ENCODE peak calls at places on chromosomes 2 and 18, in four cellular contexts. G, F, M and N are unnamed samples.

GRCh38 chr2:102046135-102046901 is 54.6 kb downstream of the IL1R2 start:
- DNase-seq in M (no peak), F (peak; percentile 39), G (peak; percentile 65), N (no peak)

GRCh38 chr2:160294889-160295288 is 94.8 kb upstream of the ITGB6 start:
- DNase-seq in F (no peak), M (no peak), G (no peak), N (no peak)

GRCh38 chr2:88590998-88591613 is 36.2 kb downstream of the EIF2AK3 start:
- DNase-seq in F (peak; percentile 48), M (peak; percentile 61), G (no peak), N (no peak)

GRCh38 chr18:45590546-45590945 is 24.7 kb upstream of the SLC14A2 start:
- DNase-seq in G (peak; percentile 57), F (no peak), M (no peak), N (no peak)

GRCh38 chr18:70046796-70047195 is 99.1 kb upstream of the CD226 start:
- DNase-seq in M (peak; percentile 15), G (no peak), F (no peak), N (no peak)

GRCh38 chr2:69946351-69947077 is 14.9 kb downstream of the ASPRV1 start:
- DNase-seq in M (peak; percentile 97), G (no peak), F (peak; percentile 46), N (no peak)

GRCh38 chr2:188305271-188305670 is 13.6 kb downstream of the GULP1 start:
- DNase-seq in G (no peak), F (no peak), M (no peak), N (no peak)

GRCh38 chr18:62183578-62184195 is 3.2 kb downstream of the PIGN start:
- DNase-seq in G (no peak), M (peak; percentile 73), F (peak; percentile 43), N (no peak)

GRCh38 chr2:45582522-45582921 is 28.5 kb downstream of the SRBD1 start:
- DNase-seq in M (no peak), G (no peak), F (no peak), N (no peak)

GRCh38 chr2:122105885-122106221 is 350.4 kb downstream of the TSN start:
- DNase-seq in G (no peak), M (no peak), F (no peak), N (no peak)

GRCh38 chr18:5164903-5165302 is 32.2 kb downstream of the AKAIN1 start:
- DNase-seq in M (no peak), F (no peak), G (no peak), N (no peak)

GRCh38 chr2:238289574-238289973 is 1.2 kb upstream of the PER2 start:
- DNase-seq in F (no peak), M (no peak), G (no peak), N (peak; percentile 81)

GRCh38 chr2:195612515-195613495 is 44.2 kb upstream of the SLC39A10 start:
- DNase-seq in M (peak; percentile 81), G (no peak), F (peak; percentile 88), N (no peak)

GRCh38 chr2:55618025-55618648 is 715 bp upstream of the PPP4R3B start:
- DNase-seq in M (peak; percentile 39), F (peak; percentile 20), G (no peak), N (no peak)

GRCh38 chr2:217877866-217878265 is 124.9 kb downstream of the TNS1 start:
- DNase-seq in F (no peak), M (no peak), G (peak; percentile 49), N (no peak)

GRCh38 chr2:159176555-159176954 is 109.9 kb downstream of the WDSUB1 start:
- DNase-seq in F (no peak), G (no peak), M (no peak), N (no peak)

GRCh38 chr18:12659904-12660605 is 2.1 kb upstream of the SPIRE1 start:
- DNase-seq in F (peak; percentile 47), G (no peak), M (peak; percentile 57), N (no peak)

GRCh38 chr2:16281451-16282330 is 341.3 kb downstream of the MYCN start:
- DNase-seq in F (no peak), G (no peak), M (peak; percentile 52), N (no peak)

GRCh38 chr18:45423664-45424063 is 191.6 kb upstream of the SLC14A2 start:
- DNase-seq in G (no peak), M (no peak), F (no peak), N (no peak)

GRCh38 chr2:38466849-38467767 is 90.0 kb upstream of the ATL2 start:
- DNase-seq in F (no peak), G (no peak), M (no peak), N (no peak)

GRCh38 chr2:176088048-176088936 is 4.2 kb upstream of the HOXD13 start:
- DNase-seq in F (peak; percentile 15), M (no peak), G (peak; percentile 80), N (no peak)
- H3K4me3 ChIP-seq in F (no peak overlapping the region), M (no peak overlapping the region), G (peak overlapping the region; percentile 8), N (peak overlapping the region; percentile 19)

DNA sequence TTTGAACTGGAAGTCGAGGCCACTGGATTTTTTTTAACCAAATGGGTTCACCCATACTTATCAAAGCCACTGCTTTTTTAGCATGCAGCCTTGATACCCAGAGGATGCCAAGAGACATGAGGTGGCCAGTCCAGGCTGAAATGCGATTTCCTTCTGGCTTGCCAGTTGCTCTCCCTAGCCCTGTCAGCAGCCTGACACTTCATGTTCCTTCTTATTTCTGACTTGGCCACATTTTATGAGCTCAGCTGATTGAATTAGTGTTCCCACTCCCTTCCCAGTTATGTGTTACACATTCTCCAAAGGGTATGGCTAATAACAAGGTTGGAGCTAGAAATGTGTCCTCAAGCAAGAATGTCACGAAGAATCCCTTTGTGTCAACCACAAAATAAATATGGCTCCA is 121.6 kb upstream of the TACR1 start:
- DNase-seq in G (no peak), F (no peak), M (no peak), N (no peak)
- H3K4me3 ChIP-seq in G (no peak overlapping the region), F (no peak overlapping the region), M (no peak overlapping the region), N (no peak overlapping the region)

DNA sequence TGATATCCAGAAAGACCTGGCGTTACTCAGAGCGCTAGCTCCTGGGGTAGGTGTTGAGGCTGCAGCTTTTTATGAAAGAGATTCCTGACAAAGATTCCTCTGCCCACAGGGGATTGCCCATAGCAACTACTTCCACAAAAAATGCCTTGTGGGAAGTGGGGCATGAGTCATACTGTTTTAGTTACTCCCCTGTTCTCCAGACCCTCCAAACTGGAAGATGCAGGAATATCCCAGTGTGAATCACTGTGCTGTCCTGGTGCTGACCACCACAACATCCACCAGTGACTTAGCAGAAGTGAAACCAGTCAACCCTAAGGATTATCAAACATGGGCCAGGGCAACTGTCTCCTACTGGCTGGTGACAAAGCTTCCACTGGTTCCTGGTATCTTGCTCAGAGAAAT is 61.8 kb downstream of the CDH2 start:
- DNase-seq in G (no peak), F (peak; percentile 94), M (peak; percentile 70), N (no peak)
- H3K4me3 ChIP-seq in G (no peak overlapping the region), F (peak overlapping the region; percentile 34), M (no peak overlapping the region), N (no peak overlapping the region)

DNA sequence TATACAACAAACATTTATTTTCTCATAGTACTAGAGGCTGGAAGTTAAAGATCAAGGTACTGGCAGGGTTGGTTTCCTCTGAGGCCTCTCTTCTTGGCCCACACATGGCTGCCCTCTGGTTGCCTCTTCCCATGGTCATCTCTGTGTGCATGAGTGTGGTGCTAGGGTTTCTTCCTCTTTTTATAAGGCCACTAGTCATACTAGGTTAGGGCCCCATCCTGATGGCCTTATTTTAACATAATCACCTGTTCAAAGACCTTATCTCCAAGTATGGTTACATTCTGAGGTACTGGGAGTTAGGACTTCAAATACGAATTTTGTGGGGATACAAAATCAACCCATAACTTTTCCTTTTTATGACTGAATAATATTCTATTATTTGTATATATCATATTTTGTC is 4.8 kb upstream of the RIOK3 start:
- DNase-seq in G (no peak), F (no peak), M (no peak), N (no peak)
- H3K4me3 ChIP-seq in G (no peak overlapping the region), F (no peak overlapping the region), M (no peak overlapping the region), N (no peak overlapping the region)

GRCh38 chr2:167480232-167480985 is 592.1 kb downstream of the XIRP2 start:
- DNase-seq in F (no peak), G (no peak), M (no peak), N (no peak)
- H3K4me3 ChIP-seq in F (no peak overlapping the region), G (no peak overlapping the region), M (no peak overlapping the region), N (no peak overlapping the region)

DNA sequence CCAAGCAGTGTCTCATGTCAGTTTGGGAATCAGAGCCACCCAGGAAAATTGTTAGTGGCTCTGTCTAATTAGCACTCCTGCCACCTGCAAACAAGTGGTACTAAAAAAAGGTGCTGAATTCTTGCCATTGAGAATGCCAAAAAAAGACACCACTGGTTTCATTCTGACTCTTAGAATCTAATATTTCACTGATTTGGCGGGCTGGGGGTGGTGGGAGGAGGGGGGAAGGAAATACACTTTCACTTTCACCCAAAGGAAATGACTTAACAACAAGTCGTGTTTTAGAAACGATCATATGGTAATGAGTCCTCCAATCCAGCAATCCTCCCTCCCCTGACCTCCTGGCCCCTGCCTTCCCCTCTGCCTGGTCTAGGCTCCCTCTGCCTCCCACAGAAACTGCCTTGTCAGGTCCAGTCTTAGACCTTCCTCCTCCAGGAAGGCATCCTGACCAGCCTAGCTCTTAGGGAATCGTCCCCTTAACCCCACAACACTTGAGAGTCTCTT is 4.4 kb upstream of the KLHL29 start:
- DNase-seq in M (no peak), G (no peak), F (no peak), N (no peak)
- H3K4me3 ChIP-seq in M (peak overlapping the region; percentile 22), G (no peak overlapping the region), F (no peak overlapping the region), N (no peak overlapping the region)

DNA sequence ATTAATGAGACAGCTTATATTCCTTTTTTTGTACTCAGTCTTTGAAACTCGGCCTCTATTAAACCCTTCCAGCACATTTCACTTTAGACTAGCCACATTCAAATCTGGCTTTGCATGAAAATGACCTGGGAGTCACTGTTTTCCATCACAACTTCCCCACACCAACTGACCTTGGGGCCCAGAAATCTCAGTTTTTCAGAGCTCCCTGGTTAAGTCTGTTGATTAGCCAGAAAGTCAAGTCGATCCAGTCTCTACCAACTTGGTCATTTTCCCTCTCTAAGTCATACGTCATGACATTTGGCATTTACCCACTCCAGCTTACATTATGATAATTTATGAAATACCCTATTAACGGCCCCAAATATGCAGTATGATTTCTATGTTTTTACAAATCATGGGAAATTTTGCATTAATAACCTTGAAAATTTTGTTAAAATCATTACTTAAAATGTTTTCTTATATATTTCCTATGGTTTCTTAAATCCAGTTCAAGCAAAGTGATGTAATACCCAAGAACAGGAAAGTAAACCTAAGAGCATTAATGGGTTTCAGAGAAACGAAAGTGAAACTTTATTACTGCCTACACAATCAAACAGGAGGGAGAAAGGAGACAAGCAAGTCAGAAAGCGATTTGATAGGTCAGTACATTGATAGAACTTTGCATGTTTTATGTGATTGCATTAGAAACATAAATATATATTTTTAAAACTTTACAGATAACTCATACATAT is 77.1 kb downstream of the SPATS2L start:
- DNase-seq in F (no peak), G (no peak), M (peak; percentile 44), N (no peak)
- H3K4me3 ChIP-seq in F (peak overlapping the region; percentile 4), G (peak overlapping the region; percentile 27), M (no peak overlapping the region), N (no peak overlapping the region)